ENCODE peak calls at places on chromosomes 5 and 9, in seven cellular contexts. Q, Z, I, V, G, D and P are unnamed samples.

GRCh38 chr9:136173648-136174290 is 31.2 kb downstream of the LHX3 start:
- DNase-seq in G (no peak), D (no peak), Q (no peak), Z (no peak), I (no peak), V (no peak), P (no peak)

GRCh38 chr5:87411586-87412416 is 929 bp downstream of the CCNH start:
- DNase-seq in V (peak), I (peak), G (no peak), Q (peak), D (peak), Z (peak), P (peak)

GRCh38 chr9:89606567-89607311 is 1.9 kb downstream of the GADD45G start:
- DNase-seq in G (no peak), V (peak), D (no peak), Q (peak), I (peak), Z (peak), P (no peak)

GRCh38 chr5:33824516-33825195 is 67.1 kb downstream of the ADAMTS12 start:
- DNase-seq in Z (no peak), G (no peak), V (peak), Q (no peak), I (peak), D (peak), P (no peak)

GRCh38 chr9:122130837-122131236 is 28.7 kb downstream of the NDUFA8 start:
- DNase-seq in V (no peak), D (no peak), G (no peak), I (no peak), Q (no peak), Z (no peak), P (no peak)

GRCh38 chr5:180598797-180599589 is 7.7 kb upstream of the SCGB3A1 start:
- DNase-seq in Z (no peak), D (no peak), V (no peak), Q (no peak), G (no peak), I (no peak), P (no peak)

GRCh38 chr5:386432-387341 is 56.3 kb upstream of the EXOC3 start:
- DNase-seq in G (no peak), D (no peak), Z (no peak), V (peak), I (no peak), Q (peak), P (no peak)

GRCh38 chr5:133291524-133291923 is 239.7 kb downstream of the HSPA4 start:
- DNase-seq in G (no peak), I (no peak), Q (no peak), D (no peak), Z (no peak), V (no peak), P (no peak)

GRCh38 chr5:129051283-129051682 is 43.3 kb upstream of the ISOC1 start:
- DNase-seq in I (no peak), Q (no peak), D (no peak), G (no peak), Z (no peak), V (no peak), P (no peak)

GRCh38 chr9:82021198-82021597 is 32.6 kb downstream of the SPATA31D1 start:
- DNase-seq in I (peak), Z (no peak), G (no peak), Q (peak), V (peak), D (no peak), P (no peak)

GRCh38 chr5:26757941-26758340 is 280.4 kb downstream of the CDH9 start:
- DNase-seq in Z (no peak), D (peak), I (peak), Q (peak), V (no peak), G (no peak), P (no peak)